ENCODE peak calls at places on chromosomes 11 and 22, in six cellular contexts. C is Caco-2, W is PC-3, S is fibroblast of villous mesenchyme, L is uterus, N is left ventricle myocardium inferior. U is an unnamed sample.

GRCh38 chr22:41928416-41929157 is 2.0 kb upstream of the TNFRSF13C start:
- DNase-seq in C (no peak), W (no peak), S (no peak), L (no peak), N (no peak), U (no peak)

GRCh38 chr11:64233913-64234839 is at the start of gene VEGFB:
- DNase-seq in C (peak; percentile 84), W (peak; percentile 69), S (peak; percentile 58), L (peak; percentile 71), N (peak; percentile 81), U (peak; percentile 85)

GRCh38 chr22:26588749-26589366 is 1.1 kb downstream of the TPST2 start:
- DNase-seq in C (no peak), W (no peak), S (no peak), L (no peak), N (no peak), U (no peak)

GRCh38 chr11:66891849-66892660 is 35.2 kb downstream of the LRFN4 start:
- DNase-seq in C (peak; percentile 72), W (peak; percentile 99), S (peak; percentile 93), L (no peak), N (no peak), U (no peak)

GRCh38 chr11:118144301-118144701 is 8.3 kb downstream of the SCN4B start:
- DNase-seq in C (no peak), W (no peak), S (no peak), L (no peak), N (peak; percentile 54), U (no peak)

GRCh38 chr11:72038491-72038890 is 39.8 kb downstream of the IL18BP start:
- DNase-seq in C (no peak), W (peak; percentile 42), S (peak; percentile 84), L (peak; percentile 83), N (peak; percentile 67), U (peak; percentile 73)

GRCh38 chr11:129190087-129190486 is 2.0 kb downstream of the ARHGAP32 start:
- DNase-seq in C (no peak), W (peak; percentile 24), S (peak; percentile 12), L (no peak), N (no peak), U (no peak)

GRCh38 chr22:49869091-49869830 is 15.6 kb downstream of the ZBED4 start:
- DNase-seq in C (no peak), W (no peak), S (no peak), L (no peak), N (no peak), U (no peak)

GRCh38 chr11:68383976-68384501 is 71.6 kb downstream of the LRP5 start:
- DNase-seq in C (peak; percentile 88), W (peak; percentile 68), S (peak; percentile 49), L (peak; percentile 72), N (peak; percentile 71), U (peak; percentile 71)

GRCh38 chr11:47348859-47349258 is 3.6 kb downstream of the MYBPC3 start:
- DNase-seq in C (peak; percentile 55), W (peak; percentile 49), S (peak; percentile 42), L (no peak), N (no peak), U (no peak)

GRCh38 chr11:73359341-73359740 is 16.9 kb upstream of the RELT start:
- DNase-seq in C (no peak), W (no peak), S (peak; percentile 55), L (peak; percentile 44), N (peak; percentile 65), U (peak; percentile 71)

GRCh38 chr22:26892401-26893033 is 235.1 kb downstream of the MIAT start:
- DNase-seq in C (no peak), W (no peak), S (peak; percentile 65), L (no peak), N (no peak), U (no peak)

GRCh38 chr22:17083255-17083654 is 1.5 kb upstream of the IL17RA start:
- DNase-seq in C (no peak), W (no peak), S (no peak), L (no peak), N (no peak), U (no peak)

GRCh38 chr11:31981457-31981856 is 109.4 kb upstream of the RCN1 start:
- DNase-seq in C (no peak), W (no peak), S (no peak), L (no peak), N (no peak), U (no peak)

GRCh38 chr11:69425895-69426544 is 55.4 kb upstream of the LINC01488 start:
- DNase-seq in C (no peak), W (no peak), S (no peak), L (no peak), N (no peak), U (no peak)

DNA sequence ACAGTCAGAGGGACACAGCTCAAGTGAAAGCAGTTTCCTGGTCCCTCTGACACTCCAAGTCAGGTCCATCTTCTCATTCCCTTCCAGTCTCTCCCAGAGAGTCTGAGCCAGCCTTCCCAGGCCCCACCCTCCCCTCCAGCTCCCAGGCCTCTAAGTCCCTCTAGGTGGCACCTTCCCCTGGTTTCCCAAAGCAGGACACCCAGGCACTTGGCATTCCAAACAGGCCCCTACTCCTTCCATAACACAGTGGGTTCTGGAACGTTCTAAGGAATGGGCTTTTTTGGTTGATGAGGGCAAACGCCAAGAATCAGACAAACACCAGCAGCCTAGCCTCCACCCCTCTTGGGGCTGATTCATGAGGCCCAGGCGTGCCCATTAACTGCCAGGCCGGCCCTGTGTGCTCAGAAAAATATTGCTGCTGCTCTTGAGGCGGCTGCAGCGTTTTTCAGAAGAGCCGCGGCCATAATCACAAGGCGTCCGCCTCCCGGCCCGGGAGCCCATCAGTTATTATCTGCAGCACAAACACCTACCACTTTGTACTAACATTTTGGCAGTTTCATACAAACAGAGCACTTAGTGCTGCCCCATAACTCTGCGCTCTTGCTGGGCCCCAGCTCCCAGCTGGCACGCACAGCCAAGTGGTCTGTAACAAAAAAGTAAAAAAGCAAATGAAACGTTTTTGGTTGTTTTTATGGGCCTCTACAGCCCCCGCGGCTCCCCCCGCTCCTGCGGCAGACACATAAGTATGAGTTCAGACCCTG is 418.6 kb downstream of the SOX6 start:
- DNase-seq in C (no peak), W (no peak), S (peak; percentile 12), L (no peak), N (no peak), U (no peak)
- TF ChIP-seq CTCF in C (no peak), W (no peak), S (no peak), L (no peak), N (no peak), U (no peak)

GRCh38 chr22:28268845-28269244 is 349.8 kb upstream of the PITPNB start:
- DNase-seq in C (no peak), W (no peak), S (no peak), L (no peak), N (peak; percentile 35), U (peak; percentile 38)
- TF ChIP-seq CTCF in C (no peak), W (no peak), S (no peak), L (no peak), N (no peak), U (no peak)

DNA sequence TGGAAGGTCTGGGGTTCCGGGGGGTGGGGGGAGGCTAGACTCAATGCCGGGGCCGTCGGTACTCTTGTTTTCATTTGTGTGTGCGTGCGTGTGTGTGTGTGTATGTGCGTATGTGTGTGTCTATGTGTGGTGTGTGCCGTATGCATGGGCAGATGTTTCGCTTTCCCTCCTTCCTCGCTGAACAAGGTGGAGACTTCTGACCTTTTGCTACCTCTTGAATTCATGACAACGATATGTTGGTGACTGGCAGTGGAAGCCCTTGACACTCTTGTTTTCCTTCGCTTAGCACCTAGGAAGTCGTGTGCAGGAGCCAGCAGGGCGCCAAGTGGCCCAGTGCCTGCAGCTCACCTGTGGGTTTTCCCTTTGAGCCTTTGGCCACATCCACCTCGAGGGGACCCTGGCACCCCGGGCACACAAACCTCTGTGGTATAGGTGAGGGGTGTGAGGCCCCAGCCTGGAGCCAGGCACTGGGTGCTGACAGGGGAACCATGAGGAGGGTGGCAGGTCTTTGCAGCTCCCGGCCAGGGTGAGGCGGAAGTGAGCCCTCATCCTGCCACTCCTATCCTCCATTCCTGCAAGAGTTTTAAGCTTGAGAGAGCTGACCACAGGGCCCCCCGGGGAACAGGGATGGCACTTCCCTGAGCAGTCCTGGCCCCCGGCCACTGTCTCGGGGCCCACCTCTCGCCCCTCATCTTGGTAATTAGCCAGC is 19.3 kb upstream of the TMEM191C start:
- DNase-seq in C (peak; percentile 12), W (no peak), S (no peak), L (peak; percentile 11), N (no peak), U (peak; percentile 14)
- TF ChIP-seq CTCF in C (no peak), W (peak; percentile 41), S (no peak), L (no peak), N (no peak), U (no peak)

GRCh38 chr22:46635756-46636155 is 15.6 kb downstream of the GRAMD4 start:
- DNase-seq in C (peak; percentile 28), W (no peak), S (no peak), L (no peak), N (no peak), U (peak; percentile 53)

GRCh38 chr22:46634011-46634699 is 14.0 kb downstream of the GRAMD4 start:
- DNase-seq in C (no peak), W (no peak), S (no peak), L (no peak), N (no peak), U (no peak)

GRCh38 chr22:46637711-46638600 is 17.8 kb downstream of the GRAMD4 start:
- DNase-seq in C (no peak), W (no peak), S (no peak), L (no peak), N (no peak), U (no peak)

GRCh38 chr22:46638601-46639431 is 18.6 kb downstream of the GRAMD4 start:
- DNase-seq in C (peak; percentile 50), W (no peak), S (peak; percentile 20), L (no peak), N (no peak), U (no peak)

GRCh38 chr22:46636221-46637002 is 16.2 kb downstream of the GRAMD4 start:
- DNase-seq in C (no peak), W (no peak), S (no peak), L (no peak), N (no peak), U (no peak)
- TF ChIP-seq CTCF in C (no peak), W (no peak), S (no peak), L (no peak), N (no peak), U (no peak)

DNA sequence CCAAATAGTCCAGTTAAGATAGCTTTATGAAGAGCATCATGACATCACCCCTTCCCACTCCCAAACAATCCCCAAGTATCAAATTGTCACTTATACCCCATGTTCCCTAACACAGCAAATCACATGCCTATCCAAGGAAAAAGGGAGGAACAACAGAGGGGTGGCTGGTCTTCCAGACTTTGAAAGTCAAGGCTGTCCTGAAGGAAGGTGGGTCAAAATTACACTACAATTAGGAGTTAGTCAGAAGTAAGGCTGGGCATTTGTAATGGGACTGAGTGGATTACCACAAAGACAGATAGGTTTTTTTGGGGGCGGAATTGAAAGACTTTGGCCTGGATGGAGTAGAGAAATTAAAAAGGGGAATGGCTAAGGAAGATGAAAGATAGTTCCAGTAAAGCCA is 5.9 kb downstream of the PRAME start:
- DNase-seq in C (no peak), W (no peak), S (no peak), L (no peak), N (no peak), U (no peak)
- TF ChIP-seq CTCF in C (no peak), W (no peak), S (no peak), L (no peak), N (no peak), U (no peak)